ENCODE peak calls at places on chromosomes 5 and 9, in seven cellular contexts. A, V, H, W, O, X and F are unnamed samples.
A peak's percentile ranks its signal among the peaks of the same experiment; 100 is the strongest.

GRCh38 chr5:14143843-14144585 is 872 bp downstream of the TRIO start:
- DNase-seq in X (no peak), V (peak; percentile 23), O (no peak), H (peak; percentile 45), W (peak; percentile 28), A (peak; percentile 61), F (no peak)

GRCh38 chr5:91264311-91265051 is 118.6 kb downstream of the ARRDC3 start:
- DNase-seq in A (no peak), W (no peak), V (no peak), X (no peak), O (no peak), H (no peak), F (no peak)

GRCh38 chr9:89483592-89484474 is 14.1 kb downstream of the SEMA4D start:
- DNase-seq in O (no peak), A (peak; percentile 66), W (no peak), V (no peak), X (no peak), H (no peak), F (no peak)

GRCh38 chr5:136032564-136032963 is 3.8 kb downstream of the TGFBI start:
- DNase-seq in H (peak; percentile 79), A (no peak), V (peak; percentile 74), O (no peak), X (no peak), W (no peak), F (peak; percentile 65)

GRCh38 chr9:124735121-124735520 is 36.0 kb downstream of the NR6A1 start:
- DNase-seq in V (peak; percentile 69), H (peak; percentile 85), X (no peak), A (no peak), W (no peak), O (no peak), F (no peak)

GRCh38 chr9:124594673-124595072 is 87.5 kb upstream of the NR5A1 start:
- DNase-seq in O (no peak), V (no peak), H (no peak), W (no peak), A (no peak), X (no peak), F (no peak)

GRCh38 chr5:11563822-11564221 is 340.4 kb downstream of the CTNND2 start:
- DNase-seq in A (no peak), X (no peak), O (no peak), V (no peak), H (no peak), W (no peak), F (no peak)

GRCh38 chr5:150485770-150486401 is 22.0 kb upstream of the NDST1 start:
- DNase-seq in A (no peak), O (no peak), W (peak; percentile 57), V (peak; percentile 43), X (no peak), H (peak; percentile 58), F (no peak)

GRCh38 chr5:95995947-95996489 is 34.4 kb upstream of the ELL2 start:
- DNase-seq in H (no peak), A (no peak), W (no peak), O (no peak), X (no peak), V (no peak), F (no peak)

GRCh38 chr5:138654281-138654867 is 79.2 kb upstream of the HSPA9 start:
- DNase-seq in A (peak; percentile 24), V (peak; percentile 48), O (no peak), X (no peak), H (peak; percentile 81), W (no peak), F (peak; percentile 70)

GRCh38 chr5:16974981-16975380 is 38.9 kb upstream of the MYO10 start:
- DNase-seq in A (no peak), W (no peak), X (no peak), O (no peak), V (no peak), H (no peak), F (no peak)

GRCh38 chr5:37839441-37840035 is 303 bp downstream of the GDNF start:
- DNase-seq in A (no peak), X (no peak), H (peak; percentile 71), V (peak; percentile 51), W (peak; percentile 83), O (no peak), F (peak; percentile 53)

GRCh38 chr5:180908400-180908799 is 9.4 kb downstream of the BTNL8 start:
- DNase-seq in W (no peak), A (no peak), H (no peak), O (no peak), X (no peak), V (no peak), F (no peak)

GRCh38 chr9:119273325-119273904 is 95.8 kb downstream of the BRINP1 start:
- DNase-seq in A (no peak), W (no peak), V (no peak), X (no peak), O (no peak), H (peak; percentile 37), F (no peak)

GRCh38 chr9:104864675-104865104 is 63.3 kb downstream of the ABCA1 start:
- DNase-seq in V (no peak), A (no peak), W (no peak), X (no peak), H (peak; percentile 80), O (no peak), F (peak; percentile 79)

GRCh38 chr9:33447404-33448158 is at the start of gene AQP3:
- DNase-seq in A (peak; percentile 59), H (peak; percentile 49), O (no peak), V (peak; percentile 37), X (no peak), W (peak; percentile 75), F (peak; percentile 9)

GRCh38 chr5:135230326-135230925 is 168.6 kb downstream of the MACROH2A1 start:
- DNase-seq in H (peak; percentile 80), A (no peak), W (no peak), X (no peak), O (peak; percentile 30), V (no peak), F (peak; percentile 66)

GRCh38 chr5:137142371-137143243 is 356.5 kb downstream of the SPOCK1 start:
- DNase-seq in X (no peak), H (peak; percentile 99), A (no peak), W (no peak), V (peak; percentile 78), O (no peak), F (peak; percentile 69)

GRCh38 chr9:121280715-121281613 is 13.0 kb downstream of the GSN start:
- DNase-seq in O (no peak), H (no peak), A (no peak), W (no peak), X (no peak), V (no peak), F (no peak)

GRCh38 chr5:159864885-159865622 is 51.2 kb upstream of the ADRA1B start:
- DNase-seq in H (peak; percentile 59), W (no peak), A (no peak), O (no peak), X (no peak), V (no peak), F (no peak)

GRCh38 chr5:133552925-133553525 is 59.3 kb downstream of the FSTL4 start:
- DNase-seq in A (peak; percentile 74), O (no peak), V (peak; percentile 63), X (peak; percentile 22), W (peak; percentile 76), H (peak; percentile 28), F (peak; percentile 30)

GRCh38 chr9:92642599-92642998 is 27.3 kb downstream of the IPPK start:
- DNase-seq in V (no peak), X (no peak), W (no peak), O (no peak), A (no peak), H (no peak), F (no peak)

GRCh38 chr9:134136117-134136996 is 475 bp downstream of the WDR5 start:
- DNase-seq in O (no peak), X (no peak), W (no peak), V (no peak), A (peak; percentile 28), H (peak; percentile 19), F (no peak)

GRCh38 chr9:77708416-77708815 is 60.3 kb upstream of the GNA14 start:
- DNase-seq in O (no peak), A (no peak), X (no peak), H (peak; percentile 87), W (no peak), V (peak; percentile 22), F (peak; percentile 41)

GRCh38 chr9:27489087-27489876 is 34.8 kb upstream of the IFNK start:
- DNase-seq in W (no peak), H (no peak), O (no peak), V (no peak), A (no peak), X (no peak), F (no peak)

GRCh38 chr9:17477816-17478215 is 101.0 kb upstream of the SH3GL2 start:
- DNase-seq in O (no peak), V (no peak), X (no peak), A (no peak), W (no peak), H (no peak), F (no peak)

GRCh38 chr5:110402562-110402961 is 323.9 kb downstream of the TMEM232 start:
- DNase-seq in O (no peak), W (no peak), A (no peak), H (no peak), X (no peak), V (no peak), F (no peak)

GRCh38 chr5:4050203-4050602 is 454.6 kb downstream of the IRX1 start:
- DNase-seq in O (no peak), H (no peak), A (no peak), W (no peak), V (no peak), X (no peak), F (no peak)

GRCh38 chr9:86069206-86069869 is 30.0 kb downstream of the GOLM1 start:
- DNase-seq in A (no peak), O (no peak), V (no peak), X (no peak), W (no peak), H (no peak), F (no peak)

GRCh38 chr5:104800440-104801048 is 1238.0 kb upstream of the NUDT12 start:
- DNase-seq in X (peak; percentile 16), V (peak; percentile 67), A (peak; percentile 64), H (no peak), O (no peak), W (no peak), F (no peak)

GRCh38 chr9:133612051-133612450 is 2.9 kb upstream of the FAM163B start:
- DNase-seq in O (no peak), H (no peak), A (no peak), X (no peak), W (no peak), V (no peak), F (no peak)

GRCh38 chr5:105945203-105945972 is 1725.3 kb downstream of the EFNA5 start:
- DNase-seq in H (no peak), O (no peak), A (no peak), W (no peak), X (no peak), V (no peak), F (no peak)

GRCh38 chr9:2618289-2618688 is 3.3 kb upstream of the VLDLR start:
- DNase-seq in V (no peak), A (no peak), O (no peak), W (no peak), X (no peak), H (no peak), F (no peak)

GRCh38 chr5:82719368-82719767 is 357.8 kb downstream of the TMEM167A start:
- DNase-seq in W (peak; percentile 59), A (no peak), H (peak; percentile 16), O (no peak), X (no peak), V (peak; percentile 3), F (peak; percentile 44)

GRCh38 chr5:135913713-135914626 is 18.3 kb upstream of the IL9 start:
- DNase-seq in W (no peak), A (no peak), V (peak; percentile 57), H (no peak), X (no peak), O (no peak), F (no peak)

GRCh38 chr9:134328341-134328840 is 2.1 kb downstream of the RXRA start:
- DNase-seq in X (no peak), W (no peak), H (no peak), A (no peak), V (no peak), O (no peak), F (no peak)

GRCh38 chr9:27392451-27392850 is 95.5 kb upstream of the EQTN start:
- DNase-seq in V (no peak), A (no peak), H (no peak), O (no peak), W (no peak), X (no peak), F (no peak)